ENCODE peak calls at places on chromosome 14, in four cellular contexts. J is fibroblast of lung, Z is GM06990, G is heart right ventricle. N is an unnamed sample.

GRCh38 chr14:59101441-59101840 is 87.0 kb upstream of the DAAM1 start:
- DNase-seq in J (peak; percentile 94), Z (no peak), G (no peak), N (no peak)

GRCh38 chr14:101557811-101558738 is 3.2 kb upstream of the DIO3 start:
- DNase-seq in J (no peak), Z (no peak), G (no peak), N (no peak)

GRCh38 chr14:76086636-76087035 is 65.1 kb upstream of the GPATCH2L start:
- DNase-seq in J (no peak), Z (no peak), G (no peak), N (no peak)

GRCh38 chr14:32012062-32012461 is 65.0 kb upstream of the ARHGAP5 start:
- DNase-seq in J (no peak), Z (no peak), G (no peak), N (peak; percentile 41)

GRCh38 chr14:64412237-64412636 is 24.1 kb downstream of the MTHFD1 start:
- DNase-seq in J (no peak), Z (no peak), G (no peak), N (no peak)

GRCh38 chr14:58077621-58078020 is 74.4 kb downstream of the ARMH4 start:
- DNase-seq in J (peak; percentile 89), Z (no peak), G (no peak), N (no peak)

GRCh38 chr14:63182967-63183366 is 21.3 kb upstream of the RHOJ start:
- DNase-seq in J (no peak), Z (no peak), G (no peak), N (no peak)

GRCh38 chr14:75675265-75675960 is 14.4 kb downstream of the TTLL5 start:
- DNase-seq in J (no peak), Z (no peak), G (no peak), N (no peak)

GRCh38 chr14:74549588-74549987 is 56.0 kb downstream of the ISCA2 start:
- DNase-seq in J (no peak), Z (no peak), G (no peak), N (no peak)

GRCh38 chr14:60640859-60641721 is 8.2 kb downstream of the SIX1 start:
- DNase-seq in J (no peak), Z (no peak), G (no peak), N (no peak)

GRCh38 chr14:60643443-60644402 is 5.6 kb downstream of the SIX1 start:
- DNase-seq in J (no peak), Z (no peak), G (no peak), N (no peak)

GRCh38 chr14:60642270-60642789 is 6.9 kb downstream of the SIX1 start:
- DNase-seq in J (no peak), Z (no peak), G (no peak), N (no peak)

GRCh38 chr14:60642790-60643397 is 6.4 kb downstream of the SIX1 start:
- DNase-seq in J (no peak), Z (no peak), G (no peak), N (no peak)

GRCh38 chr14:60641722-60642269 is 7.5 kb downstream of the SIX1 start:
- DNase-seq in J (no peak), Z (no peak), G (no peak), N (no peak)
- H3K4me3 ChIP-seq in J (no peak overlapping the region), Z (no peak overlapping the region), G (no peak overlapping the region), N (no peak overlapping the region)

DNA sequence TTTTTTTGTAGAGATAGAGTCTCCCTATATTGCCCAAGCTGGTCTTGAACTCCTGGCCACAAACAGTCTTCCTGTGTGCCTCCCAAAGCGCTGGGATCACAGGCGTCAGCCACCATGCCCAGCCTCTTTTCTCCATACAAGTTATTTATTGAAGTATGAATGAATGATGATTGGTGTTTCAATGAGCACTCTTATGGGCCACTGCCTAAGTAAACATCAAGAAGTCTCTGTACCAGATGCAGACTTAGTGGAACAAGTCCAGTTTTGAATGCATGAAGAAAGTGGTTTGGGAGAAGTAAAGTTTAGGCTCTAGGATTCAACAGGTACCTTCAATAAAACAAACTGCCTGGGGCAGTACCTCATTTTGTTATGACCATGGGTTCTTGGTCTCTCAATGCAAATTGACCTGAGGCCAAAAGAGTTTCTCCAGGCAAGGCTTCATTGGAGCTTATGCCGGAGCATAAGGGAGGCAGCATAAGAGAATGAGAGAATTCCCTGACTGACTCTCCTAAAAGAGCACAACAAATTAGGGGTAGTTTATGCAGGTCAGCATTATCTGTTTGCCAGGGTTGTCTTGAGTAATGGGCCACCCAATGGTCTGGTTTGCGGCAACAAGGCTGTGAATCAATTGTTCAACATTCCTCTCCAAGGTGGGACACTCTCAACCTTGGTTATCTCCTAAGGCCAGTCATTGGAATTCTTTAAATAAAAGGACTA is 1.1 kb upstream of the GMFB start:
- DNase-seq in J (no peak), Z (no peak), G (no peak), N (peak; percentile 62)
- H3K4me3 ChIP-seq in J (peak overlapping the region; percentile 82), Z (no peak overlapping the region), G (peak overlapping the region; percentile 78), N (peak overlapping the region; percentile 72)

GRCh38 chr14:103205541-103205906 is 82.3 kb downstream of the TNFAIP2 start:
- DNase-seq in J (no peak), Z (no peak), G (no peak), N (no peak)

GRCh38 chr14:103206023-103206481 is 82.8 kb downstream of the TNFAIP2 start:
- DNase-seq in J (no peak), Z (no peak), G (no peak), N (no peak)

GRCh38 chr14:103207038-103207403 is 83.8 kb downstream of the TNFAIP2 start:
- DNase-seq in J (peak; percentile 37), Z (no peak), G (peak; percentile 83), N (no peak)

GRCh38 chr14:103209054-103209453 is 85.8 kb downstream of the TNFAIP2 start:
- DNase-seq in J (no peak), Z (no peak), G (no peak), N (no peak)

DNA sequence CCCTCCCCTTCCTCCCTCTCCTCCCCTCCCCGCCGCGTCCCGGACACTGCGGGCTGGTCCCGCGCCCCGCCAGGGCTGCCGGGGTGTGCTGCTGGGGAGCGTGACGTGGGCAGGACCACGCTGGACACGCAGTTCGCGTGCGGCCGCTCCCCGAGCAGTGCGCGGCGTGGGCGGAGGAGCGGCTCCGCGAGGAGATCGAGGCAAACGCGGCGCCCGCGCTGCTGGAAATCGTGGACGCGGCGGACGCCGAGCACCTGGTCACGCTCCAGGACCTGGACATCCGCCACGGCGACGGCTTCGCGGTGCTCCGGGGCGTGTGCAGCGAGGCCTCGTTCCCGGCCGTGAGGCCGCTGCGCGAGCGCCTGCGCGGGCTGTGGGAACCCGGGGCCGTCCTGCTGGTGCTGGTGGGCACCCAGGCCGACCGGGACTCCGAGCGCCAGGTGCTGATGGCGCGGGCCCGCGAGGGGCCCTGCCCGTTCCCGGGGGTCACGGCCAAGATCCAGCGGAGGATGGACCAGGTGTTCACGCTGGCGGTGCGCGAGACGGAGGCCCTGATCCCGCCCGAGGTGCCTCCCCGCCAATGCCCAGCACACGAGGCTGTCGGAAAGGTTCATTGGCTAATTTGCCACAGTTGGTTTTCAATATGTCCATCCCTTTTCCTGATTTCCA is 84.3 kb downstream of the TNFAIP2 start:
- DNase-seq in J (peak; percentile 29), Z (no peak), G (peak; percentile 56), N (no peak)
- H3K4me3 ChIP-seq in J (peak overlapping the region; percentile 67), Z (no peak overlapping the region), G (peak overlapping the region; percentile 52), N (peak overlapping the region; percentile 62)

GRCh38 chr14:38089123-38089522 is 118.6 kb upstream of the SSTR1 start:
- DNase-seq in J (no peak), Z (no peak), G (no peak), N (no peak)
- H3K4me3 ChIP-seq in J (peak overlapping the region; percentile 41), Z (no peak overlapping the region), G (peak overlapping the region; percentile 40), N (no peak overlapping the region)

DNA sequence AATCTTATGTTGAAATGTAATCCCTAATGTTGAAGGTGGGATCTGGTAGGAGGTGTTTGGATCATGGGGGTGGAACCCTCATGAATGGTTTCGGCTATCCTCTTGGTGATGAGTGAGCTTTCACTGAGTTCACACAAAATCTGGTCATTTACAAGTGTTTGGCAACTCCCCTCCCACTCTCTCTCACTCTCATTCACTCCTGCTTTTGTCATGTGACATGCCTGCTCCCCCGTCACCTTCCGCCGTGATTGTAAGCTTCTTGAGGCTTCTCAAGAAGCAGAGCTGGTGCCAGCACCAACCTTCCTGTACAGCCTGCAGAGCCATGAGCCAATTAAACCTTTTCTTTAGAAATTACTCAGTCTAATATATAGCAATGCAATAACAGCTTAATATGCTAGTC is 245.4 kb downstream of the BMP4 start:
- DNase-seq in J (no peak), Z (no peak), G (no peak), N (no peak)
- H3K4me3 ChIP-seq in J (no peak overlapping the region), Z (no peak overlapping the region), G (no peak overlapping the region), N (no peak overlapping the region)

GRCh38 chr14:77104393-77104792 is 6.3 kb downstream of the CIPC start:
- DNase-seq in J (no peak), Z (no peak), G (no peak), N (no peak)
- H3K4me3 ChIP-seq in J (no peak overlapping the region), Z (no peak overlapping the region), G (no peak overlapping the region), N (no peak overlapping the region)

GRCh38 chr14:103872492-103873113 is 25.2 kb upstream of the PPP1R13B start:
- DNase-seq in J (no peak), Z (no peak), G (no peak), N (no peak)
- H3K4me3 ChIP-seq in J (no peak overlapping the region), Z (peak overlapping the region; percentile 73), G (peak overlapping the region; percentile 56), N (no peak overlapping the region)

DNA sequence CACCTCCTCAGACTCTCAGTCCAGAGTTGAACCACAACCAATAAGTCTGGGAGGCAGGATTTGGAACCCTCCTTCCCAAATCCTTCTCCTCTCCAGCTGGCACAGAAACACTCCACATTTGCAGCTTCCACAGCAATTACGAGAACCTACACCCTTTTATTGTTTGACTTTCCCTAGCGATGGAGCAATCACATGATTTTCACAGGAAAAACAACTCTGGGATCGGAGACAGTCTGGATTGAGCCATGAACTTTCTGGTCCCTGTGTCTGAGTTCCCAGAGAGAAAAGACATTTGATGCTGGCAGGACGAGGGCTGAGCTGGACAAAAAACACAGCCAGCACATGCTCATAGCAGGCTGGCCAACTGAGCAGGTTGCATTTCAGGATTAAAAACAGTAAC is 49.0 kb upstream of the STON2 start:
- DNase-seq in J (no peak), Z (no peak), G (no peak), N (peak; percentile 31)
- H3K4me3 ChIP-seq in J (no peak overlapping the region), Z (no peak overlapping the region), G (no peak overlapping the region), N (no peak overlapping the region)

N was measured in foreskin fibroblast.